ENCODE peak calls at places on chromosomes 6 and 20, in eight cellular contexts. Q, T, A, D, W, B, I and N are unnamed samples.
A peak's percentile ranks its signal among the peaks of the same experiment; 100 is the strongest.

GRCh38 chr20:2796011-2796660 is 4.3 kb downstream of the CPXM1 start:
- DNase-seq in W (no peak), D (no peak), I (no peak), A (no peak), B (no peak), Q (no peak), T (no peak), N (no peak)

GRCh38 chr6:5497896-5498578 is 236.7 kb downstream of the FARS2 start:
- DNase-seq in T (no peak), B (no peak), D (no peak), I (no peak), W (no peak), A (peak; percentile 58), Q (no peak), N (no peak)

GRCh38 chr6:116144590-116144989 is 18.7 kb upstream of the COL10A1 start:
- DNase-seq in Q (no peak), T (no peak), W (no peak), B (no peak), D (no peak), A (no peak), I (no peak), N (no peak)

GRCh38 chr6:47264775-47265184 is 44.9 kb downstream of the TNFRSF21 start:
- DNase-seq in D (no peak), Q (no peak), B (no peak), W (no peak), T (no peak), I (no peak), A (no peak), N (no peak)

GRCh38 chr20:13029687-13030510 is 21.1 kb downstream of the SPTLC3 start:
- DNase-seq in Q (no peak), T (peak; percentile 26), I (peak; percentile 34), A (peak; percentile 55), W (peak; percentile 62), B (peak; percentile 16), D (no peak), N (peak; percentile 27)

GRCh38 chr20:59003836-59004492 is 3.1 kb downstream of the CTSZ start:
- DNase-seq in W (no peak), T (no peak), D (no peak), I (peak; percentile 45), A (no peak), B (no peak), Q (no peak), N (no peak)

GRCh38 chr20:10558635-10559187 is 115.1 kb downstream of the JAG1 start:
- DNase-seq in T (no peak), D (no peak), I (no peak), Q (no peak), A (no peak), W (no peak), B (no peak), N (no peak)

GRCh38 chr6:64334646-64335045 is 699.0 kb downstream of the PHF3 start:
- DNase-seq in A (no peak), T (no peak), I (no peak), Q (no peak), W (no peak), D (no peak), B (no peak), N (no peak)

GRCh38 chr6:159981591-159982245 is 12.8 kb downstream of the IGF2R start:
- DNase-seq in T (peak; percentile 61), Q (no peak), I (peak; percentile 83), D (peak; percentile 79), B (peak; percentile 46), A (no peak), W (peak; percentile 70), N (peak; percentile 58)

GRCh38 chr20:24582373-24583168 is 113.1 kb downstream of the SYNDIG1 start:
- DNase-seq in A (no peak), I (no peak), W (no peak), D (no peak), B (no peak), Q (no peak), T (no peak), N (no peak)

GRCh38 chr6:35719830-35720733 is 16.8 kb upstream of the ARMC12 start:
- DNase-seq in T (no peak), D (no peak), B (no peak), W (peak; percentile 61), Q (peak; percentile 30), A (no peak), I (peak; percentile 64), N (peak; percentile 71)

GRCh38 chr20:10370091-10370887 is 63.7 kb downstream of the MKKS start:
- DNase-seq in D (no peak), Q (no peak), I (no peak), T (no peak), A (no peak), B (no peak), W (no peak), N (no peak)

GRCh38 chr6:111487656-111488055 is 4.6 kb upstream of the REV3L start:
- DNase-seq in B (no peak), A (no peak), T (no peak), D (no peak), Q (no peak), W (no peak), I (no peak), N (no peak)

GRCh38 chr20:43191946-43192847 is 2.5 kb upstream of the PTPRT start:
- DNase-seq in I (no peak), A (no peak), B (no peak), W (peak; percentile 13), D (peak; percentile 21), Q (peak; percentile 8), T (no peak), N (peak; percentile 31)

GRCh38 chr6:160789263-160790027 is 87.4 kb downstream of the PLG start:
- DNase-seq in Q (no peak), B (no peak), A (no peak), I (no peak), D (no peak), W (no peak), T (no peak), N (no peak)

GRCh38 chr20:62303327-62304226 is 780 bp downstream of the ADRM1 start:
- DNase-seq in I (no peak), B (peak; percentile 14), Q (no peak), D (peak; percentile 26), W (peak; percentile 83), T (no peak), A (no peak), N (no peak)

GRCh38 chr6:39092124-39092523 is 22.9 kb downstream of the SAYSD1 start:
- DNase-seq in B (no peak), W (no peak), A (no peak), Q (no peak), T (no peak), I (no peak), D (no peak), N (no peak)

DNA sequence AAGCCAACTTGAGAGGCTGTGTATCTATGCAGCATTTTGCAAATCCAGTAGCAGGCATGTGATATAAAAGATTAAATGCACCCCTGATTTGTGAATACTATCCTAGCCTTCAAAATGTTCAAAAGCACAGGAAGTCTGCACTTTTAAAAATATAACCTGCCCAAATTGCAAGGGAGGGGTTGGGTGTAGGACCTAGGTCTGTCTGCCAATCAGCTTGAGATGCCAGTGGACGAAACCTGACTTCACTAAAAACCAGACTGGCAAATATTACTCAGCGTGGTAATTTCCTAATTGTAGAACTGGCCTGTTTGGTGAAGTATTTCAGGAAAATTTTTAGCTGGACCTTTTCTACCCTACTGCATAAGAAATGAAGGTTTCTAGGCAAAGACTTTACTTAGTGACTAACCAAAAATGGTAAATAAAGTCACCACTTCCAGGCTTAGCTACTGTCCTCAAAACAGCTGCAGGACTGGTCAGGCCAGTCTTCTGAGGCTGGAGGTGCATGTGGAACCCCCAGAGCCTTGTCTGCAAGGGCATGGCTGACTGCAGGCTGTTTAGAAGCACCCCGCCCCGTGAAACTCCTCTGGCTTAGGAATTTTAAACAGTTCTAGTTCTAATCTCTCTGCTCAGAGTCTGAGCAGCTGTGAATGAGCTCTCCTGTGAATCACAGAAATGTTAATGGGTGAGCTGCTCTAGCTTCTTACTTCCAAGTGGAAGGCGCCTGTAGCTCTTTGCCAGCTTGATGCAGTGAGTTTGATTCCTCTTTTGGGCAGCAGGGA is 104.4 kb upstream of the ESR1 start:
- DNase-seq in D (no peak), Q (no peak), B (peak; percentile 46), A (no peak), W (no peak), T (no peak), I (no peak), N (no peak)
- H3K27ac ChIP-seq in D (no peak overlapping the region), Q (no peak overlapping the region), B (peak overlapping the region; percentile 53), A (no peak overlapping the region), W (no peak overlapping the region), T (no peak overlapping the region), I (no peak overlapping the region), N (no peak overlapping the region)

GRCh38 chr20:8658103-8658502 is 410.8 kb upstream of the PLCB4 start:
- DNase-seq in I (no peak), A (no peak), D (no peak), B (no peak), W (no peak), T (no peak), Q (no peak), N (no peak)

GRCh38 chr20:8661229-8662023 is 407.5 kb upstream of the PLCB4 start:
- DNase-seq in W (no peak), Q (no peak), B (no peak), T (no peak), A (no peak), D (no peak), I (no peak), N (no peak)

GRCh38 chr20:8664778-8665177 is 404.1 kb upstream of the PLCB4 start:
- DNase-seq in Q (no peak), W (no peak), D (no peak), T (no peak), B (no peak), A (no peak), I (no peak), N (no peak)

GRCh38 chr20:8663424-8663823 is 405.5 kb upstream of the PLCB4 start:
- DNase-seq in D (no peak), A (no peak), W (no peak), I (no peak), Q (no peak), B (no peak), T (no peak), N (no peak)

DNA sequence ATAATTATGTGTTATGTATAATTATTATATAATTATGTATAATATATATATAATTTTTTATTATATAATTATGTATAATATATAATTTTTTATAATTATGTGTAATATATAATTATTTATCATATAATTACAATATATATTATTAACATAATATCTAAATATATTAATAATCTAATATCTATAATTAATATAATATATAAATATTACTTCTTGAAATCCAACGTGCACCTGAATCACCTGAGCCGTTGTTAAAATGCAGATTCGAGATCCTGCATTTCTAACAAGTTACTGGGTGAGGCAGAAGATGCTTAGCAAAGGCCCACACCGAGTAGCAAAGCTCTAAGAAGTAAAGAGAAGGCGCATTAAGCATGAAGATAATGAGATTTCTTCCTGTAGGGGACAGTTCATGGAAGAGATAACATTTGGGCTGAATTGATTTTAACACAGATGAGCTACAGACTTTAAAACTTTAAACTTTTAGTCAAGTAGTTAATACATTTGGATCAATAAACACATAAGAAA is 406.4 kb upstream of the PLCB4 start:
- DNase-seq in T (no peak), A (no peak), Q (no peak), B (no peak), W (no peak), D (no peak), I (no peak), N (no peak)
- H3K27ac ChIP-seq in T (no peak overlapping the region), A (no peak overlapping the region), Q (no peak overlapping the region), B (no peak overlapping the region), W (no peak overlapping the region), D (no peak overlapping the region), I (no peak overlapping the region), N (no peak overlapping the region)

GRCh38 chr6:7974932-7975763 is 64.6 kb upstream of the TXNDC5 start:
- DNase-seq in W (peak; percentile 98), Q (peak; percentile 63), T (peak; percentile 73), B (peak; percentile 54), I (peak; percentile 68), A (peak; percentile 42), D (no peak), N (peak; percentile 79)
- H3K27ac ChIP-seq in W (no peak overlapping the region), Q (peak overlapping the region; percentile 54), T (peak overlapping the region; percentile 16), B (no peak overlapping the region), I (peak overlapping the region; percentile 28), A (peak overlapping the region; percentile 60), D (peak overlapping the region; percentile 94), N (no peak overlapping the region)

GRCh38 chr6:41049955-41050354 is 3.0 kb upstream of the APOBEC2 start:
- DNase-seq in Q (no peak), A (no peak), T (no peak), I (no peak), B (no peak), D (no peak), W (no peak), N (no peak)
- H3K27ac ChIP-seq in Q (no peak overlapping the region), A (no peak overlapping the region), T (no peak overlapping the region), I (no peak overlapping the region), B (no peak overlapping the region), D (no peak overlapping the region), W (no peak overlapping the region), N (no peak overlapping the region)